ENCODE peak calls at places on chromosome 1, in ten cellular contexts. V, W, S, C, E, Y, T, R, N and Q are unnamed samples.

GRCh38 chr1:29503441-29503840 is 267.1 kb downstream of the PTPRU start:
- DNase-seq in V (no peak), W (no peak), S (no peak), C (no peak), E (no peak), Y (no peak), T (no peak), R (no peak), N (no peak), Q (no peak)

GRCh38 chr1:244049969-244050834 is 881 bp upstream of the ZBTB18 start:
- DNase-seq in V (peak; percentile 34), W (no peak), S (no peak), C (no peak), E (no peak), Y (no peak), T (no peak), R (peak; percentile 78), N (peak; percentile 33), Q (peak; percentile 19)

GRCh38 chr1:186404454-186405051 is 28.9 kb downstream of the ODR4 start:
- DNase-seq in V (no peak), W (peak; percentile 47), S (no peak), C (no peak), E (no peak), Y (no peak), T (peak; percentile 52), R (no peak), N (peak; percentile 85), Q (peak; percentile 75)

GRCh38 chr1:32771561-32772280 is 45.4 kb downstream of the YARS1 start:
- DNase-seq in V (no peak), W (no peak), S (no peak), C (peak; percentile 55), E (no peak), Y (no peak), T (no peak), R (no peak), N (no peak), Q (no peak)

GRCh38 chr1:199490804-199491527 is 536.5 kb upstream of the NR5A2 start:
- DNase-seq in V (no peak), W (peak; percentile 89), S (no peak), C (no peak), E (no peak), Y (no peak), T (peak; percentile 87), R (no peak), N (peak; percentile 34), Q (peak; percentile 71)

GRCh38 chr1:230384380-230385172 is 41.6 kb downstream of the PGBD5 start:
- DNase-seq in V (no peak), W (no peak), S (no peak), C (no peak), E (no peak), Y (no peak), T (no peak), R (no peak), N (no peak), Q (no peak)

GRCh38 chr1:236724521-236724920 is 38.2 kb downstream of the ACTN2 start:
- DNase-seq in V (no peak), W (no peak), S (no peak), C (no peak), E (no peak), Y (no peak), T (no peak), R (no peak), N (no peak), Q (no peak)

GRCh38 chr1:217747156-217747769 is 116.1 kb downstream of the SPATA17 start:
- DNase-seq in V (no peak), W (peak; percentile 23), S (no peak), C (no peak), E (no peak), Y (no peak), T (peak; percentile 75), R (no peak), N (peak; percentile 62), Q (peak; percentile 74)

GRCh38 chr1:201510734-201511133 is 3.8 kb upstream of the CSRP1 start:
- DNase-seq in V (no peak), W (no peak), S (no peak), C (no peak), E (no peak), Y (no peak), T (no peak), R (no peak), N (no peak), Q (no peak)

GRCh38 chr1:201509601-201510374 is 2.9 kb upstream of the CSRP1 start:
- DNase-seq in V (no peak), W (no peak), S (no peak), C (no peak), E (no peak), Y (no peak), T (no peak), R (no peak), N (no peak), Q (no peak)

GRCh38 chr1:201513498-201514243 is 6.7 kb upstream of the CSRP1 start:
- DNase-seq in V (no peak), W (no peak), S (no peak), C (no peak), E (no peak), Y (no peak), T (no peak), R (no peak), N (no peak), Q (no peak)

GRCh38 chr1:201511396-201511795 is 4.5 kb upstream of the CSRP1 start:
- DNase-seq in V (no peak), W (no peak), S (no peak), C (no peak), E (no peak), Y (no peak), T (no peak), R (no peak), N (peak; percentile 31), Q (no peak)

DNA sequence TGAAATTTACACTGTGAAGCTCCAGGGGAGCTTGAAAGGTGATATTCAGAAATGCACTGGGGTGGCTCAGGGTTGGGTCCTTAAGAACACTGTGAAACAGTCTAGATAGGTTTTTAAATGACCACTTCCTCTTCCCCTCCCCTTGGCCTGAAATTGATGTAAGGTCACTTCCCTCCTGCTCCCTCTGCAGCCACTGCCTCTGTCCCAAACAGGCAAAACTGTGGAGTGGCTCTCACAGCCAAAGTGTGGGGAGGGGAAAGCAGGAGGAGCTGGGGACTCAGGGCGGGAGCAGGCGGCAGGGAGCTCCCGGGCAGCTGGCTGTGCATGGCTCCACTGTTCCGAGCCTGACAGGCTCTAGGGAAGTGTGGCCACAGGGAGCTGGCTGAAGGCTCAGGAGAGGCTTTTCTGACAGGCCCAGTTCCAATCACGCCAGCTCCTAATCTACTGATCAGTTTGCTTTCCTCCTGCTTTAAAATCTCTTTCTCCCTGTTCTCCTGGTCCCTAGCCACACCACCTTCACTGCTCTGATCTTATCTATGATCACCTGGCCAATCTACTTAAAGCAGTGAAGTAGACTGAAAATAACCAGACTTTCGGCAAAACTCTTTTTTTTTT is 5.1 kb upstream of the CSRP1 start:
- DNase-seq in V (peak; percentile 62), W (no peak), S (no peak), C (no peak), E (peak; percentile 83), Y (no peak), T (peak; percentile 16), R (peak; percentile 86), N (peak; percentile 48), Q (no peak)
- H3K4me1 ChIP-seq in V (peaks cover 56% of the 10 kb centered on the region), W (peaks cover 26% of the 10 kb centered on the region), S (peaks cover 8% of the 10 kb centered on the region), C (no peaks in the 10 kb centered on the region), E (peaks cover 13% of the 10 kb centered on the region), Y (peaks cover 7% of the 10 kb centered on the region), T (peaks cover 67% of the 10 kb centered on the region), R (peaks cover 12% of the 10 kb centered on the region), N (peaks cover 39% of the 10 kb centered on the region), Q (peaks cover 23% of the 10 kb centered on the region)

GRCh38 chr1:111635324-111636009 is 15.9 kb downstream of the RAP1A start:
- DNase-seq in V (no peak), W (no peak), S (no peak), C (no peak), E (no peak), Y (no peak), T (no peak), R (no peak), N (no peak), Q (no peak)
- H3K4me3 ChIP-seq in V (no peak overlapping the region), W (no peak overlapping the region), S (no peak overlapping the region), C (no peak overlapping the region), E (no peak overlapping the region), Y (no peak overlapping the region), T (no peak overlapping the region), R (no peak overlapping the region), N (no peak overlapping the region), Q (no peak overlapping the region)

DNA sequence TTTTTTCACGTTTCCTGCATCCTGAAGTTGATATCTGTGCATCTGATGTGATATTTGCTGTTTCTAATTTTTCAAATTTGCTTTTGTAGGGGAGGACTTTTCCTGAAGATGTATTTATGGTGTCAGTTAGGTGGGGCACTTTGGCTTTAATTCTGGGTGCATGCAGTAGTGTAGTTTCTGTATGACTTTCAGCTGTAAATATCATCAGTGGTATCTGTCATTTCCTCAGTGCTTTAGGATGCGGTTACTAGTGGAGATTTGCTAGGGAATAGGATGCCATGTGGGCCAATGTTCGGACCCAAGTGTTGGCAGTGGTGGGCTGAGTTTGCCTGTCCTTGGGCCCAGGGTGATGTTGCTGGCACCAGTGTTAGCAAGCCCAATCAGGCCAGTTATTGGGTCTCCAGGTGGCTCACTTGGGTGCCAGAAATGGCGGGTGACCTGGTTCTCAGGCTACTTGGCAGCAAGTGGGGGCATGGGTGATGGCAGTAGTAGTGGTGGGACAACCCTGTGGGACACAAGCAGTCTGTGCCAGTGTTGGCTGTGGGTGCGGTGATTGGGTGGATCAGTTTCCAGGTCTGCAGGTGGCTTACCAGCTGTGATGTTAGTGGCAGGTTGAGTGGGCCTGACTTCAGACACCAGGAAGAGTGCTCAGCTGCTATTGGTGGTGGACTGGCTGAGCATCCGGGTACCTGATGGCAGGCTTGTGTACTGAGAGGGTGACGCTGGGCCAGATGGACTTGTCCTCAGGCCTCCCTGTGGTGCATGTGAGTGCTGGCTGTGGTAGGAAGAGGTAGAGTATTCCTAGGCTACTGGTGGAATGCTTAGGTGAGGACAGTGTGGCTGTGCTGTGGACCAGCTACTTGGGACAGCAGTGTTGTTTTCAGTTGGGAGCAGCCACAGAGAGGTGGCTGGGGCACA is 24.4 kb downstream of the CD55 start:
- DNase-seq in V (no peak), W (no peak), S (no peak), C (no peak), E (no peak), Y (no peak), T (no peak), R (peak; percentile 11), N (no peak), Q (no peak)
- H3K4me1 ChIP-seq in V (no peaks in the 10 kb centered on the region), W (no peaks in the 10 kb centered on the region), S (peaks cover 82% of the 10 kb centered on the region), C (no peaks in the 10 kb centered on the region), E (peaks cover 7% of the 10 kb centered on the region), Y (no peaks in the 10 kb centered on the region), T (no peaks in the 10 kb centered on the region), R (no peaks in the 10 kb centered on the region), N (peaks cover 21% of the 10 kb centered on the region), Q (peaks cover 15% of the 10 kb centered on the region)

GRCh38 chr1:15965228-15965767 is 10.6 kb downstream of the ZBTB17 start:
- DNase-seq in V (no peak), W (peak; percentile 82), S (no peak), C (no peak), E (no peak), Y (no peak), T (no peak), R (no peak), N (peak; percentile 88), Q (peak; percentile 78)

GRCh38 chr1:15963968-15964648 is 11.8 kb downstream of the ZBTB17 start:
- DNase-seq in V (no peak), W (no peak), S (no peak), C (no peak), E (no peak), Y (no peak), T (peak; percentile 54), R (no peak), N (no peak), Q (no peak)

GRCh38 chr1:15962176-15962575 is 13.7 kb downstream of the ZBTB17 start:
- DNase-seq in V (no peak), W (no peak), S (no peak), C (no peak), E (no peak), Y (peak; percentile 10), T (no peak), R (no peak), N (no peak), Q (no peak)

GRCh38 chr1:15962671-15963362 is 13.1 kb downstream of the ZBTB17 start:
- DNase-seq in V (no peak), W (peak; percentile 52), S (no peak), C (no peak), E (no peak), Y (peak; percentile 5), T (no peak), R (no peak), N (no peak), Q (no peak)

GRCh38 chr1:15963363-15963967 is 12.4 kb downstream of the ZBTB17 start:
- DNase-seq in V (no peak), W (no peak), S (no peak), C (no peak), E (no peak), Y (no peak), T (no peak), R (no peak), N (no peak), Q (no peak)
- H3K4me3 ChIP-seq in V (no peak overlapping the region), W (no peak overlapping the region), S (no peak overlapping the region), C (no peak overlapping the region), E (no peak overlapping the region), Y (no peak overlapping the region), T (no peak overlapping the region), R (no peak overlapping the region), N (no peak overlapping the region), Q (no peak overlapping the region)